ENCODE peak calls at places on chromosomes 1 and 21, in ten cellular contexts. One of them, this sample, is unnamed.

GRCh38 chr1:151946366-151946764 is 37.1 kb upstream of the THEM4 start:
- DNase-seq in IMR-90: no peak
- DNase-seq in lower lobe of right lung: no peak
- DNase-seq in ovary: no peak
- DNase-seq in WTC11: no peak
- DNase-seq in GM12865: no peak
- DNase-seq in neural crest cell: no peak
- DNase-seq in cardiac fibroblast: no peak
- DNase-seq in cardiac muscle cell: no peak
- DNase-seq in A549: no peak
- DNase-seq in this sample: no peak

GRCh38 chr21:44846485-44847260 is 26.8 kb downstream of the PTTG1IP start:
- DNase-seq in IMR-90: peak
- DNase-seq in lower lobe of right lung: peak
- DNase-seq in ovary: no peak
- DNase-seq in WTC11: no peak
- DNase-seq in GM12865: peak
- DNase-seq in neural crest cell: no peak
- DNase-seq in cardiac fibroblast: peak
- DNase-seq in cardiac muscle cell: peak
- DNase-seq in A549: no peak
- DNase-seq in this sample: no peak

GRCh38 chr1:21786640-21787039 is 3.7 kb upstream of the USP48 start:
- DNase-seq in IMR-90: no peak
- DNase-seq in lower lobe of right lung: no peak
- DNase-seq in ovary: no peak
- DNase-seq in WTC11: no peak
- DNase-seq in GM12865: no peak
- DNase-seq in neural crest cell: no peak
- DNase-seq in cardiac fibroblast: no peak
- DNase-seq in cardiac muscle cell: no peak
- DNase-seq in A549: no peak
- DNase-seq in this sample: no peak

GRCh38 chr1:109763646-109764415 is at the start of gene EPS8L3:
- DNase-seq in IMR-90: no peak
- DNase-seq in lower lobe of right lung: peak
- DNase-seq in ovary: peak
- DNase-seq in WTC11: no peak
- DNase-seq in GM12865: no peak
- DNase-seq in neural crest cell: no peak
- DNase-seq in cardiac fibroblast: no peak
- DNase-seq in cardiac muscle cell: no peak
- DNase-seq in A549: no peak
- DNase-seq in this sample: peak

GRCh38 chr1:185973645-185974044 is 239.5 kb downstream of the HMCN1 start:
- DNase-seq in IMR-90: peak
- DNase-seq in lower lobe of right lung: no peak
- DNase-seq in ovary: no peak
- DNase-seq in WTC11: no peak
- DNase-seq in GM12865: no peak
- DNase-seq in neural crest cell: no peak
- DNase-seq in cardiac fibroblast: peak
- DNase-seq in cardiac muscle cell: peak
- DNase-seq in A549: no peak
- DNase-seq in this sample: no peak

GRCh38 chr21:45994086-45994661 is 12.6 kb downstream of the COL6A1 start:
- DNase-seq in IMR-90: no peak
- DNase-seq in lower lobe of right lung: peak
- DNase-seq in ovary: no peak
- DNase-seq in WTC11: no peak
- DNase-seq in GM12865: no peak
- DNase-seq in neural crest cell: no peak
- DNase-seq in cardiac fibroblast: no peak
- DNase-seq in cardiac muscle cell: no peak
- DNase-seq in A549: no peak
- DNase-seq in this sample: peak

GRCh38 chr1:150106331-150106730 is 38.8 kb downstream of the VPS45 start:
- DNase-seq in IMR-90: peak
- DNase-seq in lower lobe of right lung: no peak
- DNase-seq in ovary: no peak
- DNase-seq in WTC11: no peak
- DNase-seq in GM12865: no peak
- DNase-seq in neural crest cell: no peak
- DNase-seq in cardiac fibroblast: no peak
- DNase-seq in cardiac muscle cell: no peak
- DNase-seq in A549: no peak
- DNase-seq in this sample: no peak

GRCh38 chr1:38064232-38064903 is 17.8 kb upstream of the POU3F1 start:
- DNase-seq in IMR-90: peak
- DNase-seq in lower lobe of right lung: no peak
- DNase-seq in ovary: no peak
- DNase-seq in WTC11: peak
- DNase-seq in GM12865: no peak
- DNase-seq in neural crest cell: peak
- DNase-seq in cardiac fibroblast: peak
- DNase-seq in cardiac muscle cell: peak
- DNase-seq in A549: no peak
- DNase-seq in this sample: no peak

GRCh38 chr1:118986291-118986838 is 1.8 kb downstream of the TBX15 start:
- DNase-seq in IMR-90: no peak
- DNase-seq in lower lobe of right lung: no peak
- DNase-seq in ovary: no peak
- DNase-seq in WTC11: no peak
- DNase-seq in GM12865: no peak
- DNase-seq in neural crest cell: no peak
- DNase-seq in cardiac fibroblast: no peak
- DNase-seq in cardiac muscle cell: no peak
- DNase-seq in A549: no peak
- DNase-seq in this sample: no peak

GRCh38 chr1:147111381-147112130 is 60.7 kb downstream of the PRKAB2 start:
- DNase-seq in IMR-90: no peak
- DNase-seq in lower lobe of right lung: no peak
- DNase-seq in ovary: no peak
- DNase-seq in WTC11: no peak
- DNase-seq in GM12865: no peak
- DNase-seq in neural crest cell: no peak
- DNase-seq in cardiac fibroblast: no peak
- DNase-seq in cardiac muscle cell: no peak
- DNase-seq in A549: no peak
- DNase-seq in this sample: no peak

GRCh38 chr21:39445339-39446269 is at the start of gene LCA5L:
- DNase-seq in IMR-90: peak
- DNase-seq in lower lobe of right lung: peak
- DNase-seq in ovary: peak
- DNase-seq in WTC11: peak
- DNase-seq in GM12865: peak
- DNase-seq in neural crest cell: peak
- DNase-seq in cardiac fibroblast: peak
- DNase-seq in cardiac muscle cell: peak
- DNase-seq in A549: peak
- DNase-seq in this sample: peak
- TF ChIP-seq CTCF in IMR-90: peak
- TF ChIP-seq CTCF in lower lobe of right lung: no peak
- TF ChIP-seq CTCF in ovary: peak
- TF ChIP-seq CTCF in WTC11: no peak
- TF ChIP-seq CTCF in GM12865: peak
- TF ChIP-seq CTCF in neural crest cell: peak
- TF ChIP-seq CTCF in cardiac fibroblast: peak
- TF ChIP-seq CTCF in cardiac muscle cell: no peak
- TF ChIP-seq CTCF in A549: no peak
- TF ChIP-seq CTCF in this sample: no peak

GRCh38 chr1:156928043-156928602 is 7.7 kb downstream of the LRRC71 start:
- DNase-seq in IMR-90: no peak
- DNase-seq in lower lobe of right lung: no peak
- DNase-seq in ovary: no peak
- DNase-seq in WTC11: no peak
- DNase-seq in GM12865: no peak
- DNase-seq in neural crest cell: no peak
- DNase-seq in cardiac fibroblast: no peak
- DNase-seq in cardiac muscle cell: no peak
- DNase-seq in A549: no peak
- DNase-seq in this sample: no peak
- TF ChIP-seq CTCF in IMR-90: no peak
- TF ChIP-seq CTCF in lower lobe of right lung: no peak
- TF ChIP-seq CTCF in ovary: no peak
- TF ChIP-seq CTCF in WTC11: peak
- TF ChIP-seq CTCF in GM12865: no peak
- TF ChIP-seq CTCF in neural crest cell: peak
- TF ChIP-seq CTCF in cardiac fibroblast: no peak
- TF ChIP-seq CTCF in cardiac muscle cell: no peak
- TF ChIP-seq CTCF in A549: no peak
- TF ChIP-seq CTCF in this sample: no peak

GRCh38 chr1:242430956-242431355 is 93.5 kb downstream of the PLD5 start:
- DNase-seq in IMR-90: no peak
- DNase-seq in lower lobe of right lung: no peak
- DNase-seq in ovary: no peak
- DNase-seq in WTC11: no peak
- DNase-seq in GM12865: no peak
- DNase-seq in neural crest cell: no peak
- DNase-seq in cardiac fibroblast: no peak
- DNase-seq in cardiac muscle cell: no peak
- DNase-seq in A549: no peak
- DNase-seq in this sample: no peak

GRCh38 chr1:242428403-242429190 is 95.9 kb downstream of the PLD5 start:
- DNase-seq in IMR-90: no peak
- DNase-seq in lower lobe of right lung: no peak
- DNase-seq in ovary: no peak
- DNase-seq in WTC11: no peak
- DNase-seq in GM12865: no peak
- DNase-seq in neural crest cell: no peak
- DNase-seq in cardiac fibroblast: no peak
- DNase-seq in cardiac muscle cell: no peak
- DNase-seq in A549: no peak
- DNase-seq in this sample: no peak

GRCh38 chr1:242427519-242427918 is 97.0 kb downstream of the PLD5 start:
- DNase-seq in IMR-90: no peak
- DNase-seq in lower lobe of right lung: no peak
- DNase-seq in ovary: no peak
- DNase-seq in WTC11: no peak
- DNase-seq in GM12865: no peak
- DNase-seq in neural crest cell: no peak
- DNase-seq in cardiac fibroblast: no peak
- DNase-seq in cardiac muscle cell: no peak
- DNase-seq in A549: no peak
- DNase-seq in this sample: no peak

GRCh38 chr1:242425232-242425631 is 99.3 kb downstream of the PLD5 start:
- DNase-seq in IMR-90: no peak
- DNase-seq in lower lobe of right lung: no peak
- DNase-seq in ovary: no peak
- DNase-seq in WTC11: no peak
- DNase-seq in GM12865: peak
- DNase-seq in neural crest cell: no peak
- DNase-seq in cardiac fibroblast: no peak
- DNase-seq in cardiac muscle cell: no peak
- DNase-seq in A549: peak
- DNase-seq in this sample: no peak

DNA sequence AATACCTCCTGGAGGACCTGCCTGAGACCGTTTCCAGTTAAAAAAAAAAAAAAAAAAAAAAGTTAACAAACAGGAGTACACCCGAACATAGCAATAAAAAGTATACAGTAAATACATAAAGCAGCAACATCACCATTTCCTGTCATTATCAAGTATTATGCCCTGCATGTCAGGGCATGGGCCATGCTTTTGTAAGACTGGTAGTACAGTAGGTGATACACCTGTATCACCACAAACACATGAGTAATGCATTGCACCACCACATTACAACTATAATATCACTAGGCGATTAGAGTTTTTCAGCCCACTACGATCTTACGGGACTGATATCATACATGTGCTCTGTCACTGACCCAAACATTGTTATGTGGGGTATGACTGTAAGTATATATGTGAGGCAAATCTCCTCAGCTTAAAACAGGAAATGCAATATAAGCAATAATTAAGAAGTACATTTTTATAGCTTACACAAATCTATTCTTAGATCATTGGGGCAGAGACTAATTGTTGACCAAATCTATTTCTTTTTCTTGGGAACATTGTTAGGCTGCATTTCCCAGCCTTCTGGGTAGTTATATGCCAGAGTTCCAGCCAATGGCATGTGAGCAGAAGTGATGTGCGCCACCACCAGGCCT is 98.1 kb downstream of the PLD5 start:
- DNase-seq in IMR-90: no peak
- DNase-seq in lower lobe of right lung: no peak
- DNase-seq in ovary: no peak
- DNase-seq in WTC11: no peak
- DNase-seq in GM12865: no peak
- DNase-seq in neural crest cell: no peak
- DNase-seq in cardiac fibroblast: no peak
- DNase-seq in cardiac muscle cell: no peak
- DNase-seq in A549: no peak
- DNase-seq in this sample: no peak
- TF ChIP-seq CTCF in IMR-90: no peak
- TF ChIP-seq CTCF in lower lobe of right lung: no peak
- TF ChIP-seq CTCF in ovary: no peak
- TF ChIP-seq CTCF in WTC11: no peak
- TF ChIP-seq CTCF in GM12865: no peak
- TF ChIP-seq CTCF in neural crest cell: no peak
- TF ChIP-seq CTCF in cardiac fibroblast: no peak
- TF ChIP-seq CTCF in cardiac muscle cell: no peak
- TF ChIP-seq CTCF in A549: no peak
- TF ChIP-seq CTCF in this sample: no peak

GRCh38 chr1:207579436-207579799 is 65.5 kb upstream of the CR1L start:
- DNase-seq in IMR-90: peak
- DNase-seq in lower lobe of right lung: peak
- DNase-seq in ovary: no peak
- DNase-seq in WTC11: peak
- DNase-seq in GM12865: peak
- DNase-seq in neural crest cell: peak
- DNase-seq in cardiac fibroblast: peak
- DNase-seq in cardiac muscle cell: peak
- DNase-seq in A549: peak
- DNase-seq in this sample: peak
- TF ChIP-seq CTCF in IMR-90: peak
- TF ChIP-seq CTCF in lower lobe of right lung: peak
- TF ChIP-seq CTCF in ovary: no peak
- TF ChIP-seq CTCF in WTC11: peak
- TF ChIP-seq CTCF in GM12865: peak
- TF ChIP-seq CTCF in neural crest cell: peak
- TF ChIP-seq CTCF in cardiac fibroblast: peak
- TF ChIP-seq CTCF in cardiac muscle cell: peak
- TF ChIP-seq CTCF in A549: peak
- TF ChIP-seq CTCF in this sample: no peak